ENCODE peak calls at places on chromosomes 7 and 10, in nine cellular contexts. One of them, this sample, is unnamed.

GRCh38 chr10:13528875-13529713 is at the start of gene BEND7:
- DNase-seq in tibial nerve: no peak
- DNase-seq in lower lobe of right lung: peak
- DNase-seq in left ventricle myocardium inferior: peak
- DNase-seq in BE2C: no peak
- DNase-seq in tibial artery: no peak
- DNase-seq in esophagus muscularis mucosa: no peak
- DNase-seq in A549: peak
- DNase-seq in cardiac muscle cell: peak
- DNase-seq in this sample: peak

GRCh38 chr10:70664702-70665195 is 7.6 kb upstream of the ADAMTS14 start:
- DNase-seq in lower lobe of right lung: no peak
- DNase-seq in left ventricle myocardium inferior: no peak
- DNase-seq in esophagus muscularis mucosa: no peak
- DNase-seq in cardiac muscle cell: peak
- DNase-seq in tibial artery: peak
- DNase-seq in tibial nerve: peak
- DNase-seq in A549: no peak
- DNase-seq in BE2C: peak
- DNase-seq in this sample: peak

GRCh38 chr7:70700935-70701425 is 431.0 kb upstream of the GALNT17 start:
- DNase-seq in tibial nerve: no peak
- DNase-seq in left ventricle myocardium inferior: no peak
- DNase-seq in esophagus muscularis mucosa: no peak
- DNase-seq in lower lobe of right lung: no peak
- DNase-seq in A549: no peak
- DNase-seq in tibial artery: no peak
- DNase-seq in cardiac muscle cell: no peak
- DNase-seq in BE2C: no peak
- DNase-seq in this sample: no peak

GRCh38 chr10:31112961-31113360 is 81.3 kb upstream of the ZNF438 start:
- DNase-seq in A549: no peak
- DNase-seq in tibial artery: no peak
- DNase-seq in left ventricle myocardium inferior: no peak
- DNase-seq in lower lobe of right lung: no peak
- DNase-seq in BE2C: no peak
- DNase-seq in esophagus muscularis mucosa: no peak
- DNase-seq in cardiac muscle cell: no peak
- DNase-seq in tibial nerve: no peak
- DNase-seq in this sample: no peak

GRCh38 chr7:141710301-141710700 is 2.1 kb downstream of the WEE2 start:
- DNase-seq in left ventricle myocardium inferior: no peak
- DNase-seq in A549: no peak
- DNase-seq in lower lobe of right lung: no peak
- DNase-seq in tibial nerve: no peak
- DNase-seq in BE2C: no peak
- DNase-seq in tibial artery: no peak
- DNase-seq in esophagus muscularis mucosa: no peak
- DNase-seq in cardiac muscle cell: no peak
- DNase-seq in this sample: no peak

GRCh38 chr10:131645756-131646155 is 255.1 kb upstream of the PPP2R2D start:
- DNase-seq in tibial nerve: no peak
- DNase-seq in cardiac muscle cell: no peak
- DNase-seq in left ventricle myocardium inferior: no peak
- DNase-seq in BE2C: no peak
- DNase-seq in tibial artery: no peak
- DNase-seq in A549: no peak
- DNase-seq in esophagus muscularis mucosa: no peak
- DNase-seq in lower lobe of right lung: no peak
- DNase-seq in this sample: no peak

GRCh38 chr7:24504871-24505270 is 68.4 kb upstream of the PALS2 start:
- DNase-seq in tibial nerve: no peak
- DNase-seq in esophagus muscularis mucosa: no peak
- DNase-seq in cardiac muscle cell: no peak
- DNase-seq in A549: no peak
- DNase-seq in lower lobe of right lung: no peak
- DNase-seq in BE2C: no peak
- DNase-seq in tibial artery: no peak
- DNase-seq in left ventricle myocardium inferior: no peak
- DNase-seq in this sample: no peak

GRCh38 chr7:106128846-106129245 is 16.7 kb upstream of the SYPL1 start:
- DNase-seq in cardiac muscle cell: no peak
- DNase-seq in A549: no peak
- DNase-seq in lower lobe of right lung: no peak
- DNase-seq in tibial nerve: no peak
- DNase-seq in left ventricle myocardium inferior: no peak
- DNase-seq in esophagus muscularis mucosa: no peak
- DNase-seq in BE2C: no peak
- DNase-seq in tibial artery: no peak
- DNase-seq in this sample: no peak

GRCh38 chr10:28429573-28430216 is 103.2 kb upstream of the WAC start:
- DNase-seq in BE2C: peak
- DNase-seq in left ventricle myocardium inferior: no peak
- DNase-seq in tibial artery: no peak
- DNase-seq in A549: peak
- DNase-seq in lower lobe of right lung: no peak
- DNase-seq in esophagus muscularis mucosa: no peak
- DNase-seq in cardiac muscle cell: peak
- DNase-seq in tibial nerve: no peak
- DNase-seq in this sample: peak

GRCh38 chr7:79091661-79092060 is 361.8 kb downstream of the MAGI2 start:
- DNase-seq in cardiac muscle cell: peak
- DNase-seq in left ventricle myocardium inferior: no peak
- DNase-seq in A549: no peak
- DNase-seq in esophagus muscularis mucosa: no peak
- DNase-seq in tibial artery: no peak
- DNase-seq in lower lobe of right lung: no peak
- DNase-seq in tibial nerve: no peak
- DNase-seq in BE2C: no peak
- DNase-seq in this sample: peak

GRCh38 chr10:30386801-30387588 is 37.9 kb upstream of the MTPAP start:
- DNase-seq in lower lobe of right lung: no peak
- DNase-seq in tibial artery: no peak
- DNase-seq in A549: no peak
- DNase-seq in tibial nerve: no peak
- DNase-seq in BE2C: no peak
- DNase-seq in esophagus muscularis mucosa: no peak
- DNase-seq in left ventricle myocardium inferior: no peak
- DNase-seq in cardiac muscle cell: no peak
- DNase-seq in this sample: no peak

GRCh38 chr10:112235141-112235540 is 48.1 kb upstream of the TECTB start:
- DNase-seq in tibial nerve: no peak
- DNase-seq in A549: no peak
- DNase-seq in esophagus muscularis mucosa: peak
- DNase-seq in tibial artery: no peak
- DNase-seq in cardiac muscle cell: no peak
- DNase-seq in lower lobe of right lung: no peak
- DNase-seq in BE2C: no peak
- DNase-seq in left ventricle myocardium inferior: no peak
- DNase-seq in this sample: no peak
- H3K4me3 ChIP-seq in tibial nerve: no peak
- H3K4me3 ChIP-seq in A549: no peak
- H3K4me3 ChIP-seq in esophagus muscularis mucosa: no peak
- H3K4me3 ChIP-seq in tibial artery: no peak
- H3K4me3 ChIP-seq in cardiac muscle cell: no peak
- H3K4me3 ChIP-seq in lower lobe of right lung: no peak
- H3K4me3 ChIP-seq in BE2C: no peak
- H3K4me3 ChIP-seq in left ventricle myocardium inferior: no peak
- H3K4me3 ChIP-seq in this sample: no peak

DNA sequence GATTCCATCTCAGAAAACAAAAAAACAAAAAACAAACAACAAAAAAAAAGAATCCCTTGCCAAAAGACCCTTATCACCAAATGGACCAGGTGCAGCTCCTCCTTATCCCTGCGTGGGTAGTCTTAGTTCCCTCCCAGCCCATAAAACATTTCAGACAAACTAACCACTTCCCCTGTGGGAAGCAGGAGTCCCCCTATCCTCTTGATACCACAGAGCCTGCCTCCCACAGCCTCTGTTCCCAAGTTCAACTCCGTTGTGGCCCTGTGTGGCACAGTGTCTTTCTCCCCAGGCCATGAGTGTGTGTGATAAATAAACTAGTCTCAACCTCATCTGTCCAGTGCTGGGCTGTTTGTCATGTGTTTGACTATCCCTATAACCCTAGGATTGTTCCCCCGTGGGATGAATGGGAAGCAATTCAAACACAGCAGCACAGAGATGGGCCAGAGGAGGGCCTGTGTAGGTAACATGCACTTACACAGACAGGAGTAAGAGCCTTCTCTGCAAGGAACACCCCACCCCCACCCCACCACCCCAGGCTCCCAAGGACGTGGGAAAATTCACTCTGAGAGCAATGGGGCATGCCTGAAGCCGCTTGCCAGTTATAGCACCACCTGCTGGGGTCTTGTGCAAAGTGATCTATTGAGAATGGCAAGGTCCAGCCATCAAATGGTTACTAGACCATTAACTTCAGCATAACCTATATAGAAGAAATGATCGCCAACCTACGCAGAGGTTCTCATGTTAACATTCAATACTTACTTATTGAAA is 147.1 kb upstream of the GHITM start:
- DNase-seq in esophagus muscularis mucosa: no peak
- DNase-seq in left ventricle myocardium inferior: no peak
- DNase-seq in tibial nerve: no peak
- DNase-seq in A549: peak
- DNase-seq in BE2C: peak
- DNase-seq in lower lobe of right lung: no peak
- DNase-seq in tibial artery: no peak
- DNase-seq in cardiac muscle cell: peak
- DNase-seq in this sample: no peak
- TF ChIP-seq CTCF in esophagus muscularis mucosa: no peak
- TF ChIP-seq CTCF in left ventricle myocardium inferior: no peak
- TF ChIP-seq CTCF in tibial nerve: no peak
- TF ChIP-seq CTCF in A549: no peak
- TF ChIP-seq CTCF in BE2C: peak
- TF ChIP-seq CTCF in lower lobe of right lung: no peak
- TF ChIP-seq CTCF in tibial artery: no peak
- TF ChIP-seq CTCF in cardiac muscle cell: peak
- TF ChIP-seq CTCF in this sample: peak

GRCh38 chr10:43265799-43266721 is 805 bp downstream of the RASGEF1A start:
- DNase-seq in left ventricle myocardium inferior: no peak
- DNase-seq in A549: peak
- DNase-seq in tibial nerve: no peak
- DNase-seq in lower lobe of right lung: peak
- DNase-seq in esophagus muscularis mucosa: peak
- DNase-seq in BE2C: no peak
- DNase-seq in tibial artery: no peak
- DNase-seq in cardiac muscle cell: no peak
- DNase-seq in this sample: peak
- H3K4me3 ChIP-seq in left ventricle myocardium inferior: peak
- H3K4me3 ChIP-seq in A549: peak
- H3K4me3 ChIP-seq in tibial nerve: no peak
- H3K4me3 ChIP-seq in lower lobe of right lung: peak
- H3K4me3 ChIP-seq in esophagus muscularis mucosa: peak
- H3K4me3 ChIP-seq in BE2C: no peak
- H3K4me3 ChIP-seq in tibial artery: peak
- H3K4me3 ChIP-seq in cardiac muscle cell: no peak
- H3K4me3 ChIP-seq in this sample: no peak

GRCh38 chr10:26534384-26534783 is 96.2 kb downstream of the APBB1IP start:
- DNase-seq in cardiac muscle cell: no peak
- DNase-seq in tibial nerve: no peak
- DNase-seq in esophagus muscularis mucosa: no peak
- DNase-seq in left ventricle myocardium inferior: no peak
- DNase-seq in lower lobe of right lung: no peak
- DNase-seq in BE2C: no peak
- DNase-seq in A549: peak
- DNase-seq in tibial artery: no peak
- DNase-seq in this sample: no peak
- TF ChIP-seq CTCF in cardiac muscle cell: no peak
- TF ChIP-seq CTCF in tibial nerve: no peak
- TF ChIP-seq CTCF in esophagus muscularis mucosa: no peak
- TF ChIP-seq CTCF in left ventricle myocardium inferior: no peak
- TF ChIP-seq CTCF in lower lobe of right lung: no peak
- TF ChIP-seq CTCF in BE2C: peak
- TF ChIP-seq CTCF in A549: peak
- TF ChIP-seq CTCF in tibial artery: no peak
- TF ChIP-seq CTCF in this sample: no peak